ENCODE peak calls at places on chromosomes 5 and 9, in five cellular contexts. B, M, I, K and X are unnamed samples.

GRCh38 chr5:21654-22233 is 70.2 kb upstream of the PLEKHG4B start:
- DNase-seq in M (no peak), K (no peak), I (no peak), B (peak), X (no peak)

GRCh38 chr9:38008168-38009034 is 60.6 kb downstream of the SHB start:
- DNase-seq in B (peak), I (no peak), M (no peak), K (peak), X (peak)

GRCh38 chr5:172399336-172399735 is 55.0 kb downstream of the SH3PXD2B start:
- DNase-seq in B (no peak), K (no peak), M (no peak), I (no peak), X (no peak)

GRCh38 chr5:78611161-78611605 is 37.4 kb downstream of the LHFPL2 start:
- DNase-seq in M (no peak), I (no peak), B (no peak), K (no peak), X (no peak)

GRCh38 chr9:32385135-32385884 is 867 bp downstream of the ACO1 start:
- DNase-seq in K (no peak), B (no peak), M (no peak), I (no peak), X (no peak)

GRCh38 chr5:96331210-96331609 is 101.8 kb downstream of the PCSK1 start:
- DNase-seq in B (peak), K (no peak), I (no peak), M (no peak), X (no peak)

GRCh38 chr5:89428624-89429023 is 545.6 kb upstream of the MEF2C start:
- DNase-seq in B (no peak), M (no peak), K (no peak), I (no peak), X (no peak)

GRCh38 chr5:51398875-51399635 is 15.8 kb downstream of the ISL1 start:
- DNase-seq in B (no peak), K (no peak), I (no peak), M (no peak), X (no peak)

GRCh38 chr5:136053336-136054121 is 24.7 kb downstream of the TGFBI start:
- DNase-seq in M (peak), I (no peak), K (no peak), B (peak), X (no peak)

GRCh38 chr9:93117924-93118862 is 15.9 kb downstream of the NINJ1 start:
- DNase-seq in I (no peak), M (no peak), B (no peak), K (no peak), X (no peak)

GRCh38 chr5:92927291-92927778 is 653.7 kb downstream of the NR2F1-AS1 start:
- DNase-seq in B (peak), M (no peak), I (no peak), K (no peak), X (no peak)

GRCh38 chr9:97710356-97711222 is 13.4 kb upstream of the XPA start:
- DNase-seq in I (no peak), K (peak), B (peak), M (peak), X (peak)

GRCh38 chr5:59489551-59489950 is 404.0 kb downstream of the PDE4D start:
- DNase-seq in M (no peak), I (no peak), K (no peak), B (no peak), X (no peak)

GRCh38 chr5:103428411-103428871 is 134.1 kb downstream of the NUDT12 start:
- DNase-seq in I (no peak), K (no peak), M (no peak), B (peak), X (no peak)

GRCh38 chr5:162529886-162530285 is 462.3 kb downstream of the GABRG2 start:
- DNase-seq in I (no peak), B (no peak), M (no peak), K (no peak), X (no peak)

GRCh38 chr5:27639005-27639612 is 600.7 kb upstream of the CDH9 start:
- DNase-seq in I (no peak), B (no peak), K (no peak), M (no peak), X (no peak)

GRCh38 chr5:132961887-132962286 is 1.5 kb downstream of the AFF4 start:
- DNase-seq in B (peak), I (no peak), K (no peak), M (no peak), X (no peak)

GRCh38 chr9:127183814-127184582 is 61.6 kb upstream of the ANGPTL2 start:
- DNase-seq in K (peak), B (peak), M (peak), I (no peak), X (peak)

GRCh38 chr5:36581070-36581469 is 25.3 kb upstream of the SLC1A3 start:
- DNase-seq in K (no peak), M (no peak), I (no peak), B (no peak), X (no peak)

GRCh38 chr5:73160239-73160671 is 12.7 kb upstream of the TMEM174 start:
- DNase-seq in I (no peak), B (no peak), M (no peak), K (peak), X (no peak)

GRCh38 chr9:79580065-79580464 is 8.3 kb downstream of the TLE4 start:
- DNase-seq in B (no peak), I (peak), M (no peak), K (no peak), X (no peak)

GRCh38 chr5:122126177-122126701 is 3.1 kb upstream of the ZNF474 start:
- DNase-seq in B (peak), M (no peak), K (no peak), I (no peak), X (no peak)

GRCh38 chr9:79962836-79963235 is 391.1 kb downstream of the TLE4 start:
- DNase-seq in K (no peak), B (peak), I (no peak), M (no peak), X (no peak)

GRCh38 chr9:93949694-93950449 is 5.3 kb downstream of the BARX1 start:
- DNase-seq in M (no peak), B (no peak), K (no peak), I (no peak), X (no peak)

GRCh38 chr5:147565524-147565923 is 55.7 kb upstream of the DPYSL3 start:
- DNase-seq in B (peak), I (no peak), M (no peak), K (no peak), X (no peak)

GRCh38 chr5:146344155-146345118 is 5.8 kb downstream of the POU4F3 start:
- DNase-seq in K (peak), M (no peak), B (no peak), I (no peak), X (no peak)

GRCh38 chr5:62652225-62652624 is 73.6 kb downstream of the LRRC70 start:
- DNase-seq in K (no peak), I (no peak), M (no peak), B (no peak), X (no peak)

GRCh38 chr9:93813687-93814560 is 141.2 kb downstream of the BARX1 start:
- DNase-seq in I (no peak), B (no peak), K (peak), M (no peak), X (peak)

GRCh38 chr9:242461-243080 is 27.9 kb downstream of the DOCK8 start:
- DNase-seq in B (no peak), M (no peak), I (no peak), K (peak), X (no peak)

GRCh38 chr5:118578093-118578492 is 410.3 kb downstream of the DTWD2 start:
- DNase-seq in K (no peak), I (no peak), B (no peak), M (peak), X (no peak)

DNA sequence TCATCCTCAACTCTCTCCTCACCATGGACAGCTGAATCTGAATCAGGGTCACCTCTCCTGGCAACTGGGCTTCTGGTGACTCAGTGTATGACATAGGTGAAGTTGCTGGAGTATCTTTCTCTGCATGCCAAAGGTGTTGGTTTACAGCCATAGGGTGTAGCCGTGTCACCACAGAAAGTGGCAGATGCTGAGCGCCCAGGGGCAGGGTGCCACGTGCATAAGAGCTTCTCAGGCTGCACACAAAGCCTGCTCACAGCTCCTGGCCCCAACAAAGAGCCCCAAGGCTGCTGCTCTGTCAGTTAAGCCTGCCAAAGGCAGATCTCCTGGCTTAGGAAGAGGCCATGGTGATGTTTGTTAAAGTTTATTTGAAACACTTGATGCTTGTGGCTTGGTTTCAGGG is 297.7 kb upstream of the WWC1 start:
- DNase-seq in B (no peak), M (peak), K (no peak), I (no peak), X (no peak)
- TF ChIP-seq CTCF in B (no peak), M (no peak), K (no peak), I (no peak), X (no peak)

GRCh38 chr5:38433160-38433861 is 123.1 kb downstream of the LIFR start:
- DNase-seq in K (no peak), B (peak), M (no peak), I (no peak), X (no peak)
- TF ChIP-seq CTCF in K (no peak), B (no peak), M (no peak), I (no peak), X (no peak)

GRCh38 chr5:178606269-178606668 is 16.1 kb upstream of the COL23A1 start:
- DNase-seq in B (no peak), K (no peak), M (no peak), I (no peak), X (no peak)
- TF ChIP-seq CTCF in B (no peak), K (no peak), M (no peak), I (no peak), X (no peak)

DNA sequence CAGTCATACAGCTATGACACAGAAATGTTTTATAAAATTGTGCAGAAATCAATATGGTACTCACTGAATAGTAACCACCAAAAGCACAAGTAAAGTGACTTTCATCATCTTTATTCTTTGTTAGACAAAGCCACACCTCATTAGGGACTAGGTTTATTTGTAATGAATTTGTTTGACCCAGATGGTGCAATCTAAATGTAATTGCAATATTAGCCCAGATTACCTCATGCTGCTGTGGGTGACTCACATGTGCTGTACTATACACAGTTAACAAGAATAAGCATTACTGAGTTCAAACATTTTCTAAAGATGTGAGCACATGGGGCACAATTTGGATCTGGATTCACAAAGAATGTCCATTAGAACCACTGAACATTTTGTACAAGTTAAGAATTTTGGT is 759.3 kb upstream of the TYRP1 start:
- DNase-seq in B (no peak), K (no peak), M (no peak), I (no peak), X (no peak)
- TF ChIP-seq CTCF in B (no peak), K (no peak), M (no peak), I (no peak), X (no peak)

GRCh38 chr9:114953917-114954316 is 23.5 kb upstream of the TNFSF8 start:
- DNase-seq in I (no peak), K (no peak), M (peak), B (peak), X (no peak)

GRCh38 chr9:114957558-114957957 is 27.2 kb upstream of the TNFSF8 start:
- DNase-seq in I (no peak), M (no peak), K (no peak), B (no peak), X (no peak)

GRCh38 chr9:114960276-114960675 is 29.9 kb upstream of the TNFSF8 start:
- DNase-seq in M (no peak), B (no peak), I (no peak), K (no peak), X (no peak)

GRCh38 chr9:114954986-114955623 is 24.7 kb upstream of the TNFSF8 start:
- DNase-seq in B (no peak), K (no peak), I (no peak), M (no peak), X (no peak)

DNA sequence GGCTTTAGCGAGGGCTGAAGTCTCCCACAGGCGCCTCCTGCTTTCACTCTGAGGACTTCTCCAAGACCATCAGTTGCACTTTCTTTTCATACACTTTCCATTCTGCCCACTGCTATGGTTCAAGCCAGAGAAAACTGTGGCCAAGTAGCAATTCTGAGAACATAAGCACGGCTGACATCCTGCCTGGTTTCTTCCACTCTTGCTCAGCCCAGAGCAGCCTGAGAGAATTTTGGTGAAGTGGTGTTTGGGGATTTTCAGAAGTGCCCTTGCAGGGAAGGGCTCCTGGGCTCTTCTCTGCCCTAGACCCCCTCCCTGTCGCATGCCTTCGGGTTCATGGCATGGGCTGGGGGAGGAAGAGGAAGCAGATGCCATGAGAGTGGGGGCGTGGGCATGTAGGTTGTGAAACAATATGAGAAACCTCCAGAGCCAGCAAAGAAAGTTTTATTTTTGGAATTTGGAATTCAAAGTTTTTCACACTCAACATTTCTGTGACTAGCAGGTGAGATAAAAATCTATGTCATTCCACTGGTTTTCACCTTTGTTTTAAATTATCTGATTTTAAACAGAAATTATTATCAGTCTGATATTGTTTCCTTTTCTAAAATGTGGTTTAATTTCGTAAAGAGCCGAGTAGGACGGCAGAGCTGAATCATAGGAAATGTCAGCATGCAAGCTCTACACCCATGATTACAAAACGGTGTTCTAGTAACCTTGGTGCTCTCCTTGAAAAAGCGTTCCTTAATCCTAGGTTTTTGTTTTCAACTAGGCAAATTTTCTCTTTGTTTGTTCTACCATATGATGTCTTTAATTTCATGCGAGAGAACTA is 27.8 kb upstream of the TNFSF8 start:
- DNase-seq in M (peak), K (no peak), B (no peak), I (no peak), X (no peak)
- TF ChIP-seq CTCF in M (no peak), K (no peak), B (no peak), I (no peak), X (no peak)

DNA sequence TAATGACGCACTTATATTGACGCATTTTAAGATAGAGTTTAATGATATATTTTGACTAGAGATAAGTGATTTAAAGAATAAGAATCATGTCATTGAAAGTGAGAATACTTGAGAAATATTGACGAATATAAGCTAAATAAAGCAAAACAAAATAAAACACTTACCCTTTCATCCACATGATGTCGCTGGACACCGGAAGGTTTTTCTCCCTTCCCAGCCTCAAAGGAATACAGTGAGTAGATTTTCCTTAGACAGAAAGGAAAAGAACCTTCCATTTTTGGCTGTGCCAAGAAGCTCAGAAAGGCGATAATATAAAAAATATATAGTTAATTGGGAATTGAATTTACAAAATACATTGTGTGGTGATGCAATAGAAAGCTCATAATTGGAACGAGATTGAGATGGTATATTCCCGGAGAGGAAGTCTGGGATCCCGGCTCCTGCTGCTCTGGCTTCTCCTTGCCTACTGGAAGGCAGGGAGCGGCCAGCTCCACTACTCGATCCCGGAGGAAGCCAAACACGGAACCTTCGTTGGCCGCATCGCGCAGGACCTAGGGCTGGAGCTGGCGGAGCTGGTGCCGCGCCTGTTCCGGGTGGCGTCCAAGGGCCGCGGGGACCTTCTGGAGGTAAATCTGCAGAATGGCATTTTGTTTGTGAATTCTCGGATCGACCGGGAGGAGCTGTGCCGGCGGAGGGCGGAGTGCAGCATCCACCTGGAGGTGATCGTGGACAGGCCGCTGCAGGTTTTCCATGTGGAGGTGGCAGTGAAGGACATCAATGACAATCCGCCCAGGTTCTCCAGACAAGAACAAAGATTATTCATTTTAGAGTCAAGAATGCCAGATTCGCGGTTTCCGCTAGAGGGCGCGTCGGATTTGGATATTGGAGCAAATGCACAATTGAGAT is at the start of gene PCDHA5:
- DNase-seq in M (no peak), B (no peak), K (no peak), I (no peak), X (no peak)
- TF ChIP-seq CTCF in M (no peak), B (peak), K (peak), I (no peak), X (no peak)

GRCh38 chr5:168876419-168876818 is 297.3 kb upstream of the PANK3 start:
- DNase-seq in B (no peak), K (no peak), I (no peak), M (no peak), X (no peak)

GRCh38 chr5:168872246-168872645 is 293.1 kb upstream of the PANK3 start:
- DNase-seq in B (no peak), I (no peak), K (no peak), M (no peak), X (no peak)

GRCh38 chr5:168875839-168876238 is 296.7 kb upstream of the PANK3 start:
- DNase-seq in M (no peak), B (no peak), I (no peak), K (no peak), X (no peak)

GRCh38 chr5:168877132-168877895 is 298.1 kb upstream of the PANK3 start:
- DNase-seq in M (no peak), K (no peak), B (no peak), I (peak), X (no peak)

GRCh38 chr5:168874713-168875380 is 295.7 kb upstream of the PANK3 start:
- DNase-seq in K (no peak), I (no peak), M (no peak), B (no peak), X (no peak)
- TF ChIP-seq CTCF in K (no peak), I (peak), M (no peak), B (no peak), X (no peak)